ENCODE peak calls at places on chromosomes 4 and X, in eight cellular contexts. S, E, Q, H, B, O, Y and K are unnamed samples.
A peak's percentile ranks its signal among the peaks of the same experiment; 100 is the strongest.

GRCh38 chr4:136637071-136637777 is 895.1 kb downstream of the PCDH18 start:
- DNase-seq in S (no peak), E (no peak), Q (peak; percentile 76), H (no peak), B (peak; percentile 49), O (no peak), Y (peak; percentile 2), K (peak; percentile 42)

GRCh38 chr4:82733636-82734035 is 65.0 kb downstream of the SCD5 start:
- DNase-seq in S (no peak), E (no peak), Q (no peak), H (no peak), B (peak; percentile 73), O (no peak), Y (peak; percentile 61), K (peak; percentile 67)

GRCh38 chr4:144627663-144628076 is 18.3 kb upstream of the HHIP start:
- DNase-seq in S (no peak), E (no peak), Q (no peak), H (no peak), B (peak; percentile 66), O (no peak), Y (peak; percentile 6), K (no peak)

GRCh38 chrX:96407043-96407442 is 277.6 kb upstream of the DIAPH2 start:
- DNase-seq in S (no peak), E (no peak), Q (no peak), H (no peak), B (peak; percentile 43), O (peak; percentile 55), Y (peak; percentile 33), K (peak; percentile 24)

GRCh38 chrX:72100824-72101351 is 30.8 kb downstream of the RTL5 start:
- DNase-seq in S (no peak), E (no peak), Q (no peak), H (peak; percentile 78), B (no peak), O (peak; percentile 84), Y (no peak), K (peak; percentile 17)

GRCh38 chrX:25015486-25016360 is at the start of gene ARX:
- DNase-seq in S (no peak), E (no peak), Q (peak; percentile 78), H (no peak), B (peak; percentile 37), O (peak; percentile 62), Y (no peak), K (no peak)

GRCh38 chrX:126557151-126557550 is 4.5 kb upstream of the DCAF12L1 start:
- DNase-seq in S (no peak), E (no peak), Q (no peak), H (no peak), B (no peak), O (no peak), Y (no peak), K (no peak)

GRCh38 chr4:163484906-163485305 is 9.6 kb upstream of the TMA16 start:
- DNase-seq in S (no peak), E (peak; percentile 58), Q (peak; percentile 72), H (no peak), B (peak; percentile 61), O (peak; percentile 72), Y (peak; percentile 47), K (peak; percentile 62)

GRCh38 chr4:136036744-136037143 is 1495.5 kb downstream of the PCDH18 start:
- DNase-seq in S (no peak), E (peak; percentile 66), Q (no peak), H (peak; percentile 8), B (peak; percentile 52), O (no peak), Y (peak; percentile 52), K (peak; percentile 74)

GRCh38 chrX:115173181-115173580 is 16.0 kb upstream of the RBMXL3 start:
- DNase-seq in S (no peak), E (no peak), Q (no peak), H (no peak), B (no peak), O (no peak), Y (no peak), K (no peak)

GRCh38 chr4:112589207-112589606 is 47.5 kb downstream of the ZGRF1 start:
- DNase-seq in S (no peak), E (no peak), Q (no peak), H (no peak), B (peak; percentile 31), O (no peak), Y (peak; percentile 37), K (peak; percentile 29)

GRCh38 chr4:124409044-124409443 is 303.5 kb downstream of the ANKRD50 start:
- DNase-seq in S (no peak), E (no peak), Q (no peak), H (no peak), B (peak; percentile 63), O (no peak), Y (peak; percentile 25), K (no peak)

GRCh38 chr4:8029689-8030088 is 90.0 kb upstream of the AFAP1 start:
- DNase-seq in S (no peak), E (no peak), Q (no peak), H (no peak), B (no peak), O (no peak), Y (no peak), K (peak; percentile 95)

GRCh38 chr4:110059556-110060191 is 138.7 kb downstream of the ELOVL6 start:
- DNase-seq in S (no peak), E (no peak), Q (no peak), H (no peak), B (peak; percentile 59), O (no peak), Y (peak; percentile 14), K (peak; percentile 30)

GRCh38 chr4:183840311-183840710 is 64.8 kb upstream of the STOX2 start:
- DNase-seq in S (peak; percentile 87), E (peak; percentile 48), Q (peak; percentile 84), H (peak; percentile 41), B (peak; percentile 85), O (peak; percentile 88), Y (peak; percentile 51), K (peak; percentile 81)

GRCh38 chr4:80058740-80059139 is 14.3 kb downstream of the ANTXR2 start:
- DNase-seq in S (no peak), E (no peak), Q (no peak), H (peak; percentile 66), B (no peak), O (no peak), Y (peak; percentile 30), K (no peak)

GRCh38 chrX:13009844-13010243 is 34.6 kb downstream of the FAM9C start:
- DNase-seq in S (no peak), E (peak; percentile 33), Q (no peak), H (no peak), B (no peak), O (no peak), Y (peak; percentile 31), K (no peak)

GRCh38 chrX:110310896-110311295 is 7.0 kb downstream of the AMMECR1 start:
- DNase-seq in S (no peak), E (no peak), Q (no peak), H (no peak), B (peak; percentile 20), O (peak; percentile 52), Y (no peak), K (peak; percentile 7)

GRCh38 chr4:26330186-26330787 is 9.5 kb downstream of the RBPJ start:
- DNase-seq in S (no peak), E (peak; percentile 14), Q (no peak), H (no peak), B (peak; percentile 79), O (no peak), Y (peak; percentile 65), K (peak; percentile 69)

GRCh38 chrX:6029014-6029413 is 199.7 kb downstream of the NLGN4X start:
- DNase-seq in S (no peak), E (no peak), Q (no peak), H (no peak), B (no peak), O (no peak), Y (no peak), K (no peak)

GRCh38 chrX:133838761-133839676 is 146.4 kb downstream of the GPC3 start:
- DNase-seq in S (no peak), E (no peak), Q (peak; percentile 42), H (no peak), B (peak; percentile 25), O (peak; percentile 46), Y (peak; percentile 42), K (peak; percentile 58)

GRCh38 chrX:39975094-39975865 is 122.5 kb downstream of the BCOR start:
- DNase-seq in S (no peak), E (no peak), Q (no peak), H (no peak), B (no peak), O (peak; percentile 60), Y (peak; percentile 82), K (peak; percentile 88)

GRCh38 chr4:95363579-95363965 is 185.2 kb downstream of the UNC5C start:
- DNase-seq in S (no peak), E (no peak), Q (no peak), H (no peak), B (no peak), O (no peak), Y (peak; percentile 1), K (no peak)

GRCh38 chrX:101787934-101788333 is 128.3 kb upstream of the ARMCX2 start:
- DNase-seq in S (no peak), E (no peak), Q (no peak), H (no peak), B (no peak), O (no peak), Y (no peak), K (no peak)

GRCh38 chrX:150409964-150410363 is 46.8 kb downstream of the MAMLD1 start:
- DNase-seq in S (no peak), E (no peak), Q (no peak), H (no peak), B (no peak), O (no peak), Y (no peak), K (no peak)

GRCh38 chrX:41382699-41383645 is 49.0 kb downstream of the DDX3X start:
- DNase-seq in S (no peak), E (no peak), Q (no peak), H (no peak), B (peak; percentile 81), O (peak; percentile 57), Y (peak; percentile 76), K (peak; percentile 69)

GRCh38 chr4:81607947-81608346 is 136.2 kb upstream of the RASGEF1B start:
- DNase-seq in S (no peak), E (no peak), Q (no peak), H (no peak), B (peak; percentile 39), O (no peak), Y (no peak), K (peak; percentile 33)

GRCh38 chrX:73812256-73812655 is 249.3 kb downstream of the CHIC1 start:
- DNase-seq in S (no peak), E (no peak), Q (no peak), H (no peak), B (no peak), O (no peak), Y (no peak), K (no peak)

GRCh38 chr4:134324179-134324578 is 122.6 kb upstream of the PABPC4L start:
- DNase-seq in S (no peak), E (no peak), Q (no peak), H (no peak), B (no peak), O (no peak), Y (no peak), K (no peak)

GRCh38 chrX:133660356-133660755 is 245.1 kb upstream of the GPC4 start:
- DNase-seq in S (no peak), E (peak; percentile 10), Q (no peak), H (no peak), B (peak; percentile 15), O (no peak), Y (peak; percentile 82), K (peak; percentile 70)

GRCh38 chr4:73166212-73166611 is 92.4 kb downstream of the ANKRD17 start:
- DNase-seq in S (no peak), E (no peak), Q (no peak), H (no peak), B (no peak), O (no peak), Y (no peak), K (no peak)

GRCh38 chr4:8403173-8403753 is 37.3 kb downstream of the ACOX3 start:
- DNase-seq in S (peak; percentile 92), E (peak; percentile 72), Q (peak; percentile 88), H (peak; percentile 42), B (peak; percentile 86), O (peak; percentile 81), Y (peak; percentile 69), K (peak; percentile 83)

GRCh38 chr4:7904942-7905341 is 34.7 kb downstream of the AFAP1 start:
- DNase-seq in S (no peak), E (no peak), Q (no peak), H (no peak), B (peak; percentile 95), O (no peak), Y (peak; percentile 62), K (peak; percentile 82)

GRCh38 chr4:156606444-156607197 is 365.0 kb downstream of the PDGFC start:
- DNase-seq in S (no peak), E (no peak), Q (no peak), H (no peak), B (peak; percentile 77), O (no peak), Y (peak; percentile 72), K (no peak)